ENCODE peak calls at places on chromosomes 5 and 9, in six cellular contexts. E is body of pancreas; L is HFFc6; Z is ACHN; K is H54; R is activated CD8-positive, alpha-beta memory T cell treated with anti-CD3 and anti-CD28 coated beads for 48 hours. M is an unnamed sample.

GRCh38 chr9:133619791-133620190 is 10.6 kb upstream of the FAM163B start:
- DNase-seq in E (no peak), L (no peak), Z (no peak), K (no peak), R (no peak), M (no peak)

GRCh38 chr9:108099854-108100253 is 610.3 kb upstream of the KLF4 start:
- DNase-seq in E (no peak), L (no peak), Z (no peak), K (no peak), R (no peak), M (no peak)

GRCh38 chr5:579746-580366 is 32.3 kb upstream of the CEP72 start:
- DNase-seq in E (no peak), L (no peak), Z (no peak), K (no peak), R (no peak), M (no peak)

GRCh38 chr9:109908459-109909390 is 128.7 kb downstream of the PALM2AKAP2 start:
- DNase-seq in E (no peak), L (peak), Z (no peak), K (no peak), R (no peak), M (no peak)

GRCh38 chr5:66958126-66958983 is 238.2 kb downstream of the CD180 start:
- DNase-seq in E (no peak), L (peak), Z (no peak), K (no peak), R (no peak), M (no peak)

GRCh38 chr9:104009853-104010252 is 84.3 kb upstream of the SMC2 start:
- DNase-seq in E (no peak), L (no peak), Z (no peak), K (no peak), R (no peak), M (no peak)

GRCh38 chr5:158875272-158875679 is 224.4 kb downstream of the EBF1 start:
- DNase-seq in E (no peak), L (no peak), Z (no peak), K (no peak), R (no peak), M (no peak)

GRCh38 chr5:143329843-143330242 is 73.6 kb downstream of the NR3C1 start:
- DNase-seq in E (no peak), L (no peak), Z (no peak), K (no peak), R (no peak), M (no peak)

GRCh38 chr5:10228288-10228687 is 21.4 kb downstream of the ATPSCKMT start:
- DNase-seq in E (no peak), L (no peak), Z (no peak), K (no peak), R (no peak), M (no peak)

GRCh38 chr9:98276907-98277469 is 21.5 kb upstream of the TBC1D2 start:
- DNase-seq in E (no peak), L (no peak), Z (no peak), K (no peak), R (no peak), M (no peak)

GRCh38 chr9:73816905-73817304 is 665.2 kb downstream of the ANXA1 start:
- DNase-seq in E (no peak), L (no peak), Z (no peak), K (no peak), R (no peak), M (no peak)

GRCh38 chr9:37710039-37710438 is 43.6 kb upstream of the TRMT10B start:
- DNase-seq in E (no peak), L (no peak), Z (no peak), K (no peak), R (no peak), M (no peak)

GRCh38 chr5:170151105-170151831 is 45.6 kb downstream of the FOXI1 start:
- DNase-seq in E (peak), L (peak), Z (peak), K (peak), R (no peak), M (no peak)

GRCh38 chr5:141742866-141743651 is 61.0 kb upstream of the ARAP3 start:
- DNase-seq in E (no peak), L (no peak), Z (peak), K (peak), R (no peak), M (no peak)

GRCh38 chr5:108367679-108368334 is 14.1 kb downstream of the FBXL17 start:
- DNase-seq in E (no peak), L (no peak), Z (no peak), K (no peak), R (no peak), M (no peak)

GRCh38 chr9:19946446-19947109 is 157.7 kb upstream of the SLC24A2 start:
- DNase-seq in E (no peak), L (peak), Z (peak), K (no peak), R (no peak), M (no peak)

GRCh38 chr5:58021476-58021875 is 438.4 kb downstream of the PLK2 start:
- DNase-seq in E (no peak), L (no peak), Z (no peak), K (no peak), R (no peak), M (no peak)

GRCh38 chr5:93622240-93622885 is 39.3 kb downstream of the NR2F1 start:
- DNase-seq in E (no peak), L (peak), Z (no peak), K (no peak), R (no peak), M (no peak)

GRCh38 chr5:34735436-34736426 is 79.6 kb downstream of the RAI14 start:
- DNase-seq in E (no peak), L (no peak), Z (no peak), K (no peak), R (no peak), M (no peak)

GRCh38 chr5:52809884-52810283 is 22.2 kb downstream of the ITGA1 start:
- DNase-seq in E (no peak), L (peak), Z (no peak), K (no peak), R (no peak), M (no peak)

GRCh38 chr5:138305797-138306196 is 25.8 kb downstream of the CDC25C start:
- DNase-seq in E (peak), L (no peak), Z (no peak), K (no peak), R (no peak), M (no peak)

GRCh38 chr5:4584982-4585381 is 555.1 kb upstream of the ADAMTS16 start:
- DNase-seq in E (no peak), L (no peak), Z (peak), K (peak), R (no peak), M (no peak)

GRCh38 chr9:135015096-135015495 is 72.4 kb upstream of the OLFM1 start:
- DNase-seq in E (no peak), L (no peak), Z (no peak), K (no peak), R (no peak), M (no peak)

GRCh38 chr5:56481147-56481997 is 248.2 kb upstream of the ANKRD55 start:
- DNase-seq in E (peak), L (no peak), Z (peak), K (peak), R (no peak), M (no peak)

GRCh38 chr9:35603506-35603985 is 1.5 kb upstream of the TESK1 start:
- DNase-seq in E (peak), L (no peak), Z (no peak), K (no peak), R (no peak), M (no peak)

GRCh38 chr5:9832921-9833320 is 202.8 kb upstream of the TAS2R1 start:
- DNase-seq in E (no peak), L (no peak), Z (no peak), K (no peak), R (no peak), M (no peak)

GRCh38 chr5:140146523-140146842 is 20.7 kb downstream of the IGIP start:
- DNase-seq in E (no peak), L (no peak), Z (no peak), K (no peak), R (no peak), M (no peak)

GRCh38 chr5:139762624-139763170 is 32.9 kb upstream of the PSD2 start:
- DNase-seq in E (no peak), L (no peak), Z (no peak), K (no peak), R (no peak), M (no peak)

GRCh38 chr9:77841739-77842386 is 189.7 kb downstream of the GNAQ start:
- DNase-seq in E (no peak), L (no peak), Z (peak), K (no peak), R (no peak), M (no peak)

M was measured in omental fat pad.